ENCODE peak calls at places on chromosomes 11 and 22, in eight cellular contexts. Q is K562, U is GM12878, P is HCT116, M is SK-N-SH, T is stomach, Z is HL-60, C is H1. A is an unnamed sample.

GRCh38 chr11:967995-968751 is 42.5 kb downstream of the AP2A2 start:
- DNase-seq in T (no peak), Q (no peak), M (no peak), P (no peak), C (no peak), U (no peak), Z (no peak), A (no peak)

GRCh38 chr11:12787847-12788246 is 113.6 kb downstream of the TEAD1 start:
- DNase-seq in Z (no peak), T (no peak), Q (no peak), M (no peak), U (no peak), P (no peak), C (no peak), A (no peak)

GRCh38 chr11:119533931-119534694 is 111.1 kb upstream of the THY1 start:
- DNase-seq in M (peak; percentile 81), U (peak; percentile 13), Q (peak; percentile 77), T (peak; percentile 83), P (peak; percentile 38), Z (peak; percentile 41), C (peak; percentile 96), A (no peak)

GRCh38 chr11:78023426-78023825 is 350 bp upstream of the KCTD14 start:
- DNase-seq in P (no peak), C (no peak), Q (no peak), U (no peak), T (no peak), Z (no peak), M (no peak), A (no peak)

GRCh38 chr11:36186340-36186739 is 102.9 kb downstream of the COMMD9 start:
- DNase-seq in P (no peak), U (no peak), T (no peak), Q (no peak), M (no peak), Z (no peak), C (no peak), A (no peak)

GRCh38 chr11:122655527-122656072 is at the start of gene UBASH3B:
- DNase-seq in U (no peak), Q (peak; percentile 62), P (peak; percentile 71), Z (no peak), M (peak; percentile 85), C (peak; percentile 81), T (peak; percentile 77), A (no peak)

GRCh38 chr11:19728436-19728835 is 15.8 kb downstream of the NAV2 start:
- DNase-seq in C (no peak), T (no peak), P (no peak), Q (no peak), M (no peak), Z (no peak), U (no peak), A (no peak)

GRCh38 chr22:23221351-23221804 is 41.1 kb downstream of the BCR start:
- DNase-seq in C (no peak), P (no peak), Z (no peak), T (no peak), Q (peak; percentile 58), U (no peak), M (no peak), A (no peak)

GRCh38 chr22:26718905-26719304 is 61.5 kb downstream of the MIAT start:
- DNase-seq in P (no peak), C (no peak), M (no peak), Z (no peak), U (no peak), Q (no peak), T (no peak), A (no peak)

GRCh38 chr11:120182790-120183491 is 27.9 kb upstream of the OAF start:
- DNase-seq in Z (no peak), M (no peak), U (no peak), Q (peak; percentile 42), T (peak; percentile 49), C (peak; percentile 76), P (no peak), A (no peak)

DNA sequence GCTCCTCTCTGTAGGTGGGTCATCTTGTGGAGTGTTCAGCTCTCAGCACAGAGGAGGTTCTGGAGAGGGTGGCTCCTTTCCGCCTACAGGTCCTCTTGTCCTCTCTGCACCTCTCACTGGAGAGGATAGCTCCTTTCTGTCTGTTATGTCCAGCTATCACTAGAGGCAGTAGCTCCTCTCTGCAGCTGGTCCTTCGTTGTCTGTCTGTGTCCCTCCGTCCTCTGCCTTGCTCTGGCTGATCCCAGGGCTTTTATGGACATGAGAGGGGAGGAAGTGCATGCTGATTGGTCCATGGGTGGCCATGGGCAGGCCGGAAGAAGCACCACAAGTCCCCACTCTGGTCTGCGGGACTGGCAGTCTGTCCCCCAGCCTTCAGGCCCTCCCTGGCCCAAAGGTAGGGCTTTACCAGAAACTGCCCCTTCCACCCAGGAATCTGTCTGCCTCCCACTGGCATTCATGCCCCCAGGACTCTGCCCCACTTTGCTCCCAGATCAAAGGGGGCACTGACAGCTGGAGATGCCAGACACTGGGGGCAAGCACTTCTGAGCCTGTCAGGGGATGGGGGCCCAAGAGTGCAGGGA is 38.6 kb upstream of the CALCB start:
- DNase-seq in M (no peak), P (no peak), Q (no peak), Z (no peak), C (no peak), T (no peak), U (no peak), A (no peak)
- H3K4me3 ChIP-seq in M (no peak overlapping the region), P (no peak overlapping the region), Q (no peak overlapping the region), Z (no peak overlapping the region), C (no peak overlapping the region), T (no peak overlapping the region), U (no peak overlapping the region), A (no peak overlapping the region)

GRCh38 chr22:49658902-49659280 is 168.8 kb downstream of the BRD1 start:
- DNase-seq in U (no peak), Q (no peak), M (no peak), C (no peak), Z (no peak), T (no peak), P (no peak), A (peak; percentile 18)

GRCh38 chr22:49655168-49655812 is 172.4 kb downstream of the BRD1 start:
- DNase-seq in U (no peak), T (no peak), C (no peak), Z (peak; percentile 71), M (no peak), Q (no peak), P (no peak), A (no peak)

GRCh38 chr22:49657974-49658550 is 169.6 kb downstream of the BRD1 start:
- DNase-seq in P (no peak), Z (no peak), M (no peak), Q (no peak), U (no peak), T (no peak), C (no peak), A (no peak)

GRCh38 chr22:49657275-49657973 is 170.2 kb downstream of the BRD1 start:
- DNase-seq in C (no peak), P (peak; percentile 71), Q (peak; percentile 68), M (no peak), T (peak; percentile 48), U (peak; percentile 67), Z (peak; percentile 91), A (no peak)

DNA sequence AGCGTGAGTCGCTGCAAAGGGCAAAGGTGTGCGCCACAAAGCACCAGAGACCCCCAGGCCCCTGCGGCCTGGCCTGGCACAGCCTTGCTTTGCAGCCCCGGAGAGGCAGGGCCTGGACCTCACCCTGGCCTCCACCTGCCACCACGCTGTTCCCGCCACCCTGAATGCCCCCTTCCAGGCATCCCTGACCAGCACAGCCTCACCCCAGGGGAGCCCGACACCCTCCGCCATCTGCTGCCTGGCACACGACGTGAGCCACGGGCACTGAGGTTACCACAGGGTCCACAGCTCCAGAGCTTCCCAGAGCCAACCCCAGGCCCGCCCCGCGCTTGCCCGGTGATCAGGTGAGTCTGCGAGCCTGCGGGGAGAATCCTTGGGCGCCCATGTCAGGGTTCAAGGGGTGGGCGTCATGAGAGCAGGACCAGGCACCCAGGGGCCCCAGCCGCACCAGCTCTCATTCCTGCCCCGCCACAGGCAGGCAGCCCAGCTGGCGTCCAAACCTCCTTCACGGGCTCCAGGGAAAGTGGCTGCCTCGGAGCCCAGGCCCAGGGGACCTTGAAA is 171.3 kb downstream of the BRD1 start:
- DNase-seq in U (no peak), C (no peak), M (no peak), T (no peak), P (no peak), Q (peak; percentile 35), Z (peak; percentile 16), A (no peak)
- TF ChIP-seq POLR2AphosphoS5 in U (no peak), C (no peak), M (no peak), T (no peak), P (no peak), Q (no peak), Z (no peak), A (no peak)

DNA sequence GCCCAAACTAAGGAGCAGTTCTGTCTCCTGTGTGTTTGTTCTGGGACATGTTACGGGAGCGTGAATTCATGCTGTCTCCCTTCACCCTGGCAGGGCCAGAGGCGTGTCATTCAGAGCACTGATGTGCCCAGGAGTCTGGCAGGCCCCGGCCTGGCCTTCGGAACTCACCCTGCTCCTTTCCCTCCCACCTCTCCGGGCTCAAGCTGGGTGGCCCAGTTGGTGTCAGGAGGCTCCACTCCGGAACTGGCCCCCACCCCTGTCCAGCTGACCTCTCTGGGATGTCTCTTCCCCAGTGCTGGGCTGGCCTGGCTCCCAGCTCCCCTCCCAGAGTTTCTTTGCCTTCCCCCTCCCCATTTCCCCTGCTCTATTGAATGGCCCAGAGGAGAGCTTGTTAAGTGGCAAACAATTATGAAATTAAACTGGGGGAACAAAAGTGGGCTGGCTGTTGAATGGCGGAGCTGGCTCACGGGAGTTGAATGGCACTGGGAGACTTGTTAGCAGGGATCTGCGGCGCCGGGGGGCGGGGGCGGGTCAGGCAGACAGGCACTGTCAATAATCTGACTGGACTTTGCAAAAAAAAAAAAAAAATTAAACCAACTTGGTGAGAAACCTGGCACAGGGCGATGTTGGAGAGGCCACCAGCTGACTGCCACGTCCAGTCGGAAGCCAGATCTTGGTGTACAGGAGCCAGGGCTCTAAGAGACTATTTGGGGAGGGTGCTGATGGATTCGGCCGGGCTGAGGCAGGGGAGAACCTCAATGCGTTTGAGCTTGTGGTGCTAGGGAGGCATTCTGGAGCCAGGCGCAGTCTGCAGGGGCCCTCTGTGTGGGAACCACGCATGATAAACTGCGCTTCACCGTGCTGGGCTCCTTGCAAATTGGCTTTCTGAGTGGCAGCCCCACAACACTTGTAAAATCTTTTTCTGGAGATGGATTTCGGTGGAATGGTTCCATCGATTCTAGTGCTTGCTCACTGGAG is 1.3 kb downstream of the MPPED1 start:
- DNase-seq in U (no peak), C (no peak), P (no peak), T (no peak), Z (no peak), M (no peak), Q (no peak), A (no peak)
- H3K4me3 ChIP-seq in U (no peak overlapping the region), C (peak overlapping the region; percentile 61), P (no peak overlapping the region), T (no peak overlapping the region), Z (no peak overlapping the region), M (no peak overlapping the region), Q (no peak overlapping the region), A (no peak overlapping the region)

DNA sequence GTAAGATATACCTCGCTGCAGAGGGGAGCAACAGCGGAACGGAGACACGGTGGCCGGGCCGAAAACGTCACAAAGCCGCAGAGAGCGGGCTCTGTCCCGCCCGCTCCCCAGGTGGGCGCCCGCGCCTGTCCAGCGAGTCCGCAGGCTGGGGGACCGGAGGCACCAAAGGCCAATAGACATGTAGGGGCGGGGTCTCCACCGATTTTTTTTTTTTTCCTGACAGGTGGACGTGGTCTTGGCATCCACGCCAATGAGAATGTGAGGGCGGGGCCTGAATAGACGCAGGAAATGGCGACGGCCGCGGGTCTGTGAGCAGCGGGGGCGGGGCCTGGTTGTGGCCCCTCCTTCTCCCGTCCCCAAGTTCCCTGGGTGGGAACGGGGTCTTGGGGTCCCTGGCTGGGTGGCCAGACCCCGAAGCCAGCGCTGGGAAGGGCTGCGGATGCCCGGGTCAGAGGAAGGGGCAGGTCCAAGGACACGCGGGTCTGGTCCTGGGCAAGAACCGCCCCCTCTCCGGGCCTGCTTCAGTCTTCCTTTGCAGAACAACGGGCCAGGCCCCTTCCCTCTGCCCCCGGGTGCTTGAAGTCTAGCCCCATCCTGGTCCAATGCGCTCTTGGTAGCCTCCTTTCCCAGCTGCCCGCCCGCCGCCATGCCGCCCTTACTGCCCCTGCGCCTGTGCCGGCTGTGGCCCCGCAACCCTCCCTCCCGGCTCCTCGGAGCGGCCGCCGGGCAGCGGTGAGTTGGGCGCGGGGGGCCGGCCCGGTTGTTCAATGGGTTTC is at the start of gene DNAJC4:
- DNase-seq in C (peak; percentile 96), Q (peak; percentile 79), M (peak; percentile 93), U (peak; percentile 62), T (peak; percentile 96), P (peak; percentile 89), Z (peak; percentile 84), A (peak; percentile 47)
- TF ChIP-seq POLR2AphosphoS5 in C (no peak), Q (peak; percentile 39), M (peak; percentile 32), U (peak; percentile 38), T (peak; percentile 50), P (peak; percentile 84), Z (peak; percentile 50), A (peak; percentile 78)

A was measured in SK-N-MC.